ENCODE peak calls at places on chromosomes 12 and 14, in four cellular contexts. One of them, this sample, is unnamed.

GRCh38 chr12:4293299-4293941 is 19.9 kb downstream of the CCND2 start:
- DNase-seq in OCI-LY7: no peak
- DNase-seq in heart left ventricle: no peak
- DNase-seq in natural killer cell: no peak
- DNase-seq in this sample: no peak

GRCh38 chr12:52650520-52651081 is 1.4 kb downstream of the KRT2 start:
- DNase-seq in natural killer cell: no peak
- DNase-seq in OCI-LY7: no peak
- DNase-seq in heart left ventricle: no peak
- DNase-seq in this sample: no peak

GRCh38 chr14:93331375-93332031 is 1.3 kb downstream of the BTBD7 start:
- DNase-seq in OCI-LY7: no peak
- DNase-seq in heart left ventricle: peak
- DNase-seq in natural killer cell: no peak
- DNase-seq in this sample: no peak

GRCh38 chr12:8709124-8709830 is 11.5 kb downstream of the RIMKLB start:
- DNase-seq in OCI-LY7: no peak
- DNase-seq in heart left ventricle: no peak
- DNase-seq in natural killer cell: no peak
- DNase-seq in this sample: no peak

GRCh38 chr14:63663428-63664142 is 21.9 kb upstream of the WDR89 start:
- DNase-seq in heart left ventricle: no peak
- DNase-seq in natural killer cell: no peak
- DNase-seq in OCI-LY7: peak
- DNase-seq in this sample: no peak

GRCh38 chr14:55938249-55938791 is 179.9 kb upstream of the PELI2 start:
- DNase-seq in heart left ventricle: peak
- DNase-seq in natural killer cell: no peak
- DNase-seq in OCI-LY7: no peak
- DNase-seq in this sample: no peak

GRCh38 chr14:77924392-77924948 is 124.6 kb downstream of the ADCK1 start:
- DNase-seq in natural killer cell: no peak
- DNase-seq in heart left ventricle: no peak
- DNase-seq in OCI-LY7: no peak
- DNase-seq in this sample: no peak

GRCh38 chr12:3563966-3564365 is 73.0 kb downstream of the PRMT8 start:
- DNase-seq in OCI-LY7: no peak
- DNase-seq in heart left ventricle: no peak
- DNase-seq in natural killer cell: no peak
- DNase-seq in this sample: no peak

GRCh38 chr14:101418601-101419000 is 142.7 kb upstream of the DIO3 start:
- DNase-seq in OCI-LY7: no peak
- DNase-seq in heart left ventricle: no peak
- DNase-seq in natural killer cell: no peak
- DNase-seq in this sample: no peak

GRCh38 chr12:39443704-39444234 is 849 bp upstream of the KIF21A start:
- DNase-seq in natural killer cell: no peak
- DNase-seq in OCI-LY7: no peak
- DNase-seq in heart left ventricle: no peak
- DNase-seq in this sample: no peak

GRCh38 chr14:55240526-55241178 is 30.6 kb upstream of the FBXO34 start:
- DNase-seq in OCI-LY7: no peak
- DNase-seq in natural killer cell: no peak
- DNase-seq in heart left ventricle: no peak
- DNase-seq in this sample: no peak

GRCh38 chr12:49264873-49265792 is at the start of gene TUBA1C:
- DNase-seq in heart left ventricle: peak
- DNase-seq in OCI-LY7: peak
- DNase-seq in natural killer cell: peak
- DNase-seq in this sample: peak
- TF ChIP-seq CTCF in heart left ventricle: no peak
- TF ChIP-seq CTCF in OCI-LY7: peak
- TF ChIP-seq CTCF in natural killer cell: no peak
- TF ChIP-seq CTCF in this sample: no peak

DNA sequence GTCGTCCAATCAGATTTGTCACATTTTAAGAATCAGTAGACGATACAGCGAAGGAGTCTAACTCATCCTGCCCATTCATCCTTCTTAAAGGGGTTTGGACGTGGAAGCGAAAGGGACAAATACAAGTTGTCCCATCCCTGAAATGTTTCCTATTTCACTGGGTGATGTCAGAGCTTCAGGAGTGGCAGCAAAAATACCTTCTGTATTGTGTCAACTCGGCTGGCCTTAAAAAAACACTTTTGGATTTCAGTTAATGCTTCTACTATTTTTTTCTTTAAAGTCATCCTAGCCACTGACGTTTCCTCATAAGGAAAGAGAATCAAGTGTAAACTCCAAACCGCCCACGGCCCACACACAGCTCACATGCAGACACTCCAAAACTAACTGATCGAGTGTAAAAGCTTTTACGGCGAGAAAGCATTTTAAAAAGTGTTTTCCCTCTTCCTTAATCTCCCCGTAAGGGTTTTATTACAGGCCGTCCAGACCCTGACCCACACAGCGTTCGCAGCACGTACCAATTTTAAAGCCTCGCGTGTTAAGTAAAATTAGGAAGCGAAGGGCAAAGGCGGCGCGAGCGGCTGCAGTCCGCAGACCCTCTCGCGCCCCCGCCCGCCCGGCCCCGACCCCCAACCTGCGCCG is 593 bp downstream of the CFL2 start:
- DNase-seq in natural killer cell: no peak
- DNase-seq in OCI-LY7: peak
- DNase-seq in heart left ventricle: no peak
- DNase-seq in this sample: peak
- TF ChIP-seq CTCF in natural killer cell: no peak
- TF ChIP-seq CTCF in OCI-LY7: no peak
- TF ChIP-seq CTCF in heart left ventricle: no peak
- TF ChIP-seq CTCF in this sample: no peak

GRCh38 chr12:49616533-49617219 is 6.7 kb upstream of the PRPF40B start:
- DNase-seq in heart left ventricle: no peak
- DNase-seq in natural killer cell: no peak
- DNase-seq in OCI-LY7: no peak
- DNase-seq in this sample: no peak
- TF ChIP-seq CTCF in heart left ventricle: no peak
- TF ChIP-seq CTCF in natural killer cell: no peak
- TF ChIP-seq CTCF in OCI-LY7: no peak
- TF ChIP-seq CTCF in this sample: no peak

DNA sequence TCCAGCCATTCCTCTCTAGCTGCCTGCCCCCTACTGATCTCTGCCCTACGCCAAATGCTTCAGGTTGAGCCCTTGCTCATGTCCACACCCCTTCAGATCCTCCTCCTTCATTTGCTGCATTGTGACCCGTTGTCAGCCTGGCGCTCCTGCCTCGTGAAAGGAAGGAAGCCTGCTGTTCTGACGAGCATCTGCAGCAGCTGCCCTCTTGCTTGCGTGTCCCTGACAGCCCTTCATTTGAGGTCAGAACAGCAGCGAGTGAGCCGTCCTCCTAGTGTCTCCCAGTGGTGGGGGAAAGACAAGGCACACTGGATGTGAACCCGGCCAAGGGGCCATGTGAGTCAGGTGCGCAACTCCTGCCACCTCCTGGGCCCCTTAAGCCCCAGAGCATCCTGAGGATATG is 3.0 kb upstream of the PIANP start:
- DNase-seq in heart left ventricle: no peak
- DNase-seq in natural killer cell: no peak
- DNase-seq in OCI-LY7: peak
- DNase-seq in this sample: no peak
- TF ChIP-seq CTCF in heart left ventricle: no peak
- TF ChIP-seq CTCF in natural killer cell: no peak
- TF ChIP-seq CTCF in OCI-LY7: peak
- TF ChIP-seq CTCF in this sample: no peak